ENCODE peak calls at places on chromosomes 5 and 9, in five cellular contexts. M is activated T-helper 1 cell treated with anti-CD3 and anti-CD28 coated beads, Interleukin-12 subunit alpha, Interleukin-12 subunit beta, Interleukin-2, Interleukin-4 antibody, amounts not matched to agents 30 ng/mL and 10 ng/mL and 1 ng/mL, durations not matched to agents 14 hours and 24 hours and 36 hours; B is GM20000; Y is nephron progenitor cell; A is stimulated activated CD4-positive, alpha-beta T cell treated with anti-CD3 and anti-CD28 coated beads, TNF-alpha, amount 100 ng/mL, for 4 hours. P is an unnamed sample.

GRCh38 chr9:92147030-92147853 is 32.0 kb upstream of the SPTLC1 start:
- DNase-seq in M (no peak), B (peak), Y (peak), A (no peak), P (no peak)

GRCh38 chr5:114018178-114018577 is 343.7 kb upstream of the KCNN2 start:
- DNase-seq in M (no peak), B (no peak), Y (no peak), A (no peak), P (no peak)

GRCh38 chr5:14615365-14615764 is 33.8 kb downstream of the OTULINL start:
- DNase-seq in M (no peak), B (no peak), Y (no peak), A (no peak), P (no peak)

GRCh38 chr5:173597304-173597703 is 19.1 kb downstream of the BOD1 start:
- DNase-seq in M (no peak), B (no peak), Y (no peak), A (no peak), P (no peak)

GRCh38 chr9:126684345-126684744 is 70.6 kb downstream of the LMX1B start:
- DNase-seq in M (no peak), B (no peak), Y (no peak), A (no peak), P (no peak)

GRCh38 chr5:1141827-1142226 is 30.0 kb upstream of the SLC12A7 start:
- DNase-seq in M (no peak), B (no peak), Y (no peak), A (no peak), P (no peak)

GRCh38 chr5:132961887-132962286 is 1.5 kb downstream of the AFF4 start:
- DNase-seq in M (no peak), B (no peak), Y (no peak), A (no peak), P (no peak)

GRCh38 chr5:166947045-166947444 is 1344.4 kb upstream of the WWC1 start:
- DNase-seq in M (no peak), B (no peak), Y (no peak), A (no peak), P (no peak)

GRCh38 chr9:123349691-123350480 is 6.1 kb upstream of the CRB2 start:
- DNase-seq in M (peak), B (peak), Y (peak), A (peak), P (peak)

P was measured in activated T-helper 2 cell treated with anti-CD3 and anti-CD28 coated beads, Interferon-gamma antibody, Interleukin-2, Interleukin-4, amounts not matched to agents 10 μg/mL and 5 μg/mL and 100 μg/mL, durations not matched to agents 14 hours and 24 hours and 36 hours.